ENCODE peak calls at places on chromosomes 12 and 14, in four cellular contexts. C, S, F and V are unnamed samples.

GRCh38 chr12:4794503-4794902 is 74.3 kb downstream of the GALNT8 start:
- DNase-seq in C (no peak), S (no peak), F (no peak), V (no peak)

GRCh38 chr14:81710232-81710845 is 176.7 kb upstream of the SEL1L start:
- DNase-seq in C (peak), S (no peak), F (no peak), V (no peak)

GRCh38 chr12:75641031-75641780 is 129.8 kb upstream of the KRR1 start:
- DNase-seq in C (no peak), S (no peak), F (peak), V (no peak)

GRCh38 chr14:59347511-59347900 is 117.7 kb downstream of the GPR135 start:
- DNase-seq in C (no peak), S (no peak), F (no peak), V (no peak)

GRCh38 chr12:40099423-40099853 is 6.4 kb downstream of the SLC2A13 start:
- DNase-seq in C (no peak), S (no peak), F (no peak), V (no peak)

GRCh38 chr12:123546281-123546680 is 12.8 kb upstream of the RILPL1 start:
- DNase-seq in C (no peak), S (no peak), F (peak), V (no peak)

GRCh38 chr12:104381721-104382480 is 74.8 kb upstream of the CHST11 start:
- DNase-seq in C (peak), S (peak), F (peak), V (peak)

GRCh38 chr12:4307593-4308333 is 13.2 kb upstream of the TIGAR start:
- DNase-seq in C (peak), S (peak), F (peak), V (peak)

GRCh38 chr14:104819361-104819771 is 18.5 kb downstream of the ZBTB42 start:
- DNase-seq in C (no peak), S (no peak), F (no peak), V (no peak)

GRCh38 chr14:67221248-67221981 is 19.8 kb upstream of the PALS1 start:
- DNase-seq in C (no peak), S (no peak), F (peak), V (no peak)

GRCh38 chr14:55103005-55103640 is 25.9 kb upstream of the LGALS3 start:
- DNase-seq in C (peak), S (peak), F (peak), V (peak)

GRCh38 chr12:54337854-54338650 is 13.1 kb downstream of the COPZ1 start:
- DNase-seq in C (no peak), S (no peak), F (no peak), V (no peak)

GRCh38 chr12:95218852-95219171 is 1.2 kb downstream of the VEZT start:
- DNase-seq in C (peak), S (no peak), F (no peak), V (no peak)

GRCh38 chr12:29316772-29317171 is 64.2 kb downstream of the ERGIC2 start:
- DNase-seq in C (peak), S (no peak), F (peak), V (peak)

GRCh38 chr14:50475460-50475859 is 56.9 kb downstream of the MAP4K5 start:
- DNase-seq in C (no peak), S (no peak), F (peak), V (no peak)

GRCh38 chr12:61525331-61525730 is 734.9 kb upstream of the USP15 start:
- DNase-seq in C (no peak), S (no peak), F (no peak), V (no peak)

GRCh38 chr12:63294327-63294632 is 143.3 kb upstream of the AVPR1A start:
- DNase-seq in C (no peak), S (no peak), F (peak), V (no peak)

GRCh38 chr12:110699591-110700445 is 10.9 kb upstream of the HVCN1 start:
- DNase-seq in C (peak), S (no peak), F (no peak), V (no peak)

GRCh38 chr12:51672334-51672733 is 81.3 kb downstream of the SCN8A start:
- DNase-seq in C (no peak), S (no peak), F (no peak), V (no peak)

GRCh38 chr14:39369029-39369428 is 63.2 kb downstream of the FBXO33 start:
- DNase-seq in C (no peak), S (no peak), F (no peak), V (no peak)

GRCh38 chr12:5064913-5065490 is 21.3 kb downstream of the KCNA5 start:
- DNase-seq in C (no peak), S (no peak), F (no peak), V (no peak)

GRCh38 chr14:74682169-74682952 is 30.5 kb downstream of the AREL1 start:
- DNase-seq in C (no peak), S (no peak), F (no peak), V (no peak)

GRCh38 chr12:121812320-121812871 is 8.6 kb downstream of the SETD1B start:
- DNase-seq in C (peak), S (peak), F (peak), V (peak)

GRCh38 chr12:2183556-2184541 is 131.1 kb downstream of the CACNA1C start:
- DNase-seq in C (no peak), S (peak), F (peak), V (no peak)

GRCh38 chr14:31895206-31895605 is 181.9 kb upstream of the ARHGAP5 start:
- DNase-seq in C (no peak), S (no peak), F (peak), V (no peak)

GRCh38 chr12:49357099-49357678 is 10.1 kb upstream of the SPATS2 start:
- DNase-seq in C (no peak), S (no peak), F (peak), V (no peak)

GRCh38 chr12:5437122-5437521 is 5.2 kb downstream of the NTF3 start:
- DNase-seq in C (no peak), S (no peak), F (no peak), V (no peak)

GRCh38 chr12:19707948-19708409 is 268.7 kb downstream of the AEBP2 start:
- DNase-seq in C (no peak), S (no peak), F (peak), V (no peak)

GRCh38 chr14:24085215-24085614 is 8.9 kb upstream of the PCK2 start:
- DNase-seq in C (no peak), S (no peak), F (no peak), V (no peak)

GRCh38 chr12:52335598-52336262 is 14.5 kb upstream of the KRT83 start:
- DNase-seq in C (no peak), S (no peak), F (no peak), V (no peak)

GRCh38 chr12:2052861-2053674 is at the start of gene CACNA1C:
- DNase-seq in C (peak), S (peak), F (peak), V (peak)

GRCh38 chr12:100186071-100186470 is 14.5 kb upstream of the ACTR6 start:
- DNase-seq in C (no peak), S (no peak), F (no peak), V (no peak)

DNA sequence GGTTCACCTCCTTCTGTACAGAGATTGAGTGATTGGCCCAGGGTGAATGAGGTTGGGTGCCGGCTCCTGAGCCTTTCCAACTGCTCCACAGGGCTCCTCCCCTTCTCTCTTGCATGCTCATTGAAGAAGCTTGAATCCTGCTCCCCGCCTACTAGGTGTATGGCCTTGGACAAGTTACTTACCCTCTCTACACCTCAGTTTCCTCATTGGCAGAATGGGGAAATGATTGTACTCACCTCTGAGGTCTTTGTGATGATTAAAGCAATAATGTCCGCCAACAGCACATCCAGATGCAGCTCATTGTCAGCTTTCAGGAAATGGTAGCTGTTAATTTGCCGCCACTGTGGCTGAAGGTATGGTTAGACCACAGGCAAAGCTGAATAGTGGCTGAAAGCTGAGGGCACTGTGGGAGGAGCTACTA is 174.1 kb downstream of the CRADD start:
- DNase-seq in C (no peak), S (no peak), F (no peak), V (no peak)
- H3K4me3 ChIP-seq in C (no peak), S (no peak), F (no peak), V (no peak)

DNA sequence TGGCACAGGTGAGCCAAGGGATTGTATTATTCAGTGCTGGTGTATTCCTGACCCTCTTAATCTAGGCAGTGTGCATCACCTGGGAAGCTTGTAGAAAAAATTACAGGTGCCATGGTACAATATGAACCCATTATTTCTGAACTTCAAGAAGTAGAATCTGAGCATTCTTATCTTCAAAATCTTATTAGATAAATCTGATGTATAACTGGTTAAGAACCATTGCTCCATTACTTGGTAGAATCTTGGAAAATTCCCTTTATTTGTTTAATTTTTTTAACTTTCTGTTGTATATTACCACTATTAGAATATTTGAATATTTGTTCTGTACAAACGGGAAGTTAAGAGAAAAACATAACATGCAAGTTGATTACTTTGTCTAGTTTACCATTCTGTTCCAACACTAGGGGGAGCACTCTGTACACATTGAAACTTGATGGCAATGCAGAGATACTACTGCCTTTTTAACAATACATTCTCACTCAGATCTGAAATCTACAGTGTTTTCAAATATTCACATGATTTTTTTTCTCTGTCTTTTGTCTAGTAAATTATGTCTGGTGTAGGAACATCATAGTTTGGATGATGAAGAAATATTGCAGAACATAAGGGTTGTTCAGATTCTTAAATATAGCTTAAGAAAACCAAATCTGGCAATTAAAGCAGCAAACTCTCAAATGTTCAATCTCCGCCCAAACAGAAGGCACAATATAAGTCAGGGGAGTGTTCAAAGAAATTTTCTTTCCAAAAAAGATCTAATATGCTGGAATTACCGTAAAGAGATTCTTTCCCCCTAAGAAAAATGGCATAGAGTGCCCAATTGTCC is 196.6 kb downstream of the PCNX1 start:
- DNase-seq in C (peak), S (no peak), F (peak), V (no peak)
- H3K4me3 ChIP-seq in C (no peak), S (no peak), F (no peak), V (no peak)

DNA sequence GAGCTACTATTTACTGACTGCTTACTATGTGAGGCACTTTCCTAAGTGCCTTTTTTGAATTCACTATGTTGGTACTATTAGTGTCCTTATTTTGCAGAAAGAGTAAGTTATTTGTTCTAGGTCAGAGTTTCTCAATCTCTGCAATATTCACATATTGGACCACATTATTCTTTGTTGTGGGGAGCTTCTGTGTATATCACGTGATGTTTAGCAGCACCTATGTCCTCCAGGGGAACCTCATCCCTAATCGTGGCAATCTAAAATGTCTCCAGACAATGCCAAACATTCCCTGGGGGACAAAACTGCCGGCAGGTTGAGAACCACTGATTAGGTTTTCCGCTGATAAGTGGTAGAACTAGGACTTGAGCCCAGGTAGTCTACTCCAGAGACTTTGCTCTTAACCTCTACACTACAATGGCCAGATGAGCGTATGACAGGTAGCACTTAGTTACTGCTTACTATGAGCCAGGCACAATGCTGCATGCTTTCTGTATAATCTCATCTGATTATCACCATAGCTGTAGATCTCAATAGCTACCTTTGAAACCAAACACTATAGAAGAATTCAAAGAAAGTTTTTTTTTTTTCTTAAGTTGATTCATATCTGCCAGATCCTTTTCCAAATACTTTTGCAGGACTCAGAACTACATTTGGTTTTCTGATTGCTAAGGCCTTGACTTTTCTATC is 38.9 kb downstream of the NELL2 start:
- DNase-seq in C (no peak), S (no peak), F (no peak), V (no peak)
- H3K4me3 ChIP-seq in C (no peak), S (no peak), F (no peak), V (no peak)

GRCh38 chr12:23952071-23952470 is 2.6 kb upstream of the SOX5 start:
- DNase-seq in C (no peak), S (no peak), F (no peak), V (no peak)

GRCh38 chr12:23947395-23947794 is 2.1 kb downstream of the SOX5 start:
- DNase-seq in C (no peak), S (no peak), F (no peak), V (no peak)

GRCh38 chr12:23949212-23950010 is at the start of gene SOX5:
- DNase-seq in C (peak), S (no peak), F (no peak), V (peak)

GRCh38 chr12:23950775-23951391 is 1.4 kb upstream of the SOX5 start:
- DNase-seq in C (peak), S (no peak), F (no peak), V (no peak)

GRCh38 chr12:23950011-23950774 is 723 bp upstream of the SOX5 start:
- DNase-seq in C (peak), S (no peak), F (no peak), V (no peak)
- H3K4me3 ChIP-seq in C (peak), S (peak), F (peak), V (peak)

DNA sequence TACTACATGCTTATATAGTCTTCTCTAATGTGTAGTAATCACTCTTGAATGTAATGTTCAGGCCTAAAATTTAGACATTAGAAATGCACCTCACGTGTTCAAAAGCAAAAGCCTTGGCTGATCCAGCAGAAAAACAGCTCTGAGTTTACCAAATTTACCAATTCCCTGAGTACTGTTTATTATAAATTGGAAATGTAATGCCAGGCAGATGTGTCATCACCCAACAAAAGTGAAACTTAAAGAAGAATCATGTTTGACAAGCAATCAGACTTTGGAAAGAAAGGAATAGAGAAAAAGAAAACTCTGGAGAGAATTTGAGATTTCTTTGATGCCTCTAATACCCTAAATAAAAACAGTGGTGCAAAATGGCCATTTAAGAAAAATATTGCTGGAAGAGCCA is 26.5 kb upstream of the STRAP start:
- DNase-seq in C (no peak), S (no peak), F (no peak), V (no peak)
- H3K4me3 ChIP-seq in C (no peak), S (no peak), F (no peak), V (no peak)

GRCh38 chr12:57888407-57889157 is 42.1 kb upstream of the CTDSP2 start:
- DNase-seq in C (no peak), S (no peak), F (no peak), V (peak)
- H3K4me3 ChIP-seq in C (no peak), S (no peak), F (peak), V (peak)

GRCh38 chr12:90829044-90829443 is 125.9 kb downstream of the CCER1 start:
- DNase-seq in C (no peak), S (no peak), F (no peak), V (no peak)
- H3K4me3 ChIP-seq in C (no peak), S (no peak), F (no peak), V (no peak)

GRCh38 chr12:6541371-6542165 is 7.3 kb downstream of the GAPDH start:
- DNase-seq in C (no peak), S (no peak), F (no peak), V (no peak)

GRCh38 chr12:6538420-6539275 is 4.3 kb downstream of the GAPDH start:
- DNase-seq in C (no peak), S (no peak), F (peak), V (no peak)

GRCh38 chr12:6539276-6540134 is 5.2 kb downstream of the GAPDH start:
- DNase-seq in C (no peak), S (no peak), F (peak), V (peak)

GRCh38 chr12:6542209-6543009 is 8.1 kb downstream of the GAPDH start:
- DNase-seq in C (no peak), S (no peak), F (no peak), V (no peak)

DNA sequence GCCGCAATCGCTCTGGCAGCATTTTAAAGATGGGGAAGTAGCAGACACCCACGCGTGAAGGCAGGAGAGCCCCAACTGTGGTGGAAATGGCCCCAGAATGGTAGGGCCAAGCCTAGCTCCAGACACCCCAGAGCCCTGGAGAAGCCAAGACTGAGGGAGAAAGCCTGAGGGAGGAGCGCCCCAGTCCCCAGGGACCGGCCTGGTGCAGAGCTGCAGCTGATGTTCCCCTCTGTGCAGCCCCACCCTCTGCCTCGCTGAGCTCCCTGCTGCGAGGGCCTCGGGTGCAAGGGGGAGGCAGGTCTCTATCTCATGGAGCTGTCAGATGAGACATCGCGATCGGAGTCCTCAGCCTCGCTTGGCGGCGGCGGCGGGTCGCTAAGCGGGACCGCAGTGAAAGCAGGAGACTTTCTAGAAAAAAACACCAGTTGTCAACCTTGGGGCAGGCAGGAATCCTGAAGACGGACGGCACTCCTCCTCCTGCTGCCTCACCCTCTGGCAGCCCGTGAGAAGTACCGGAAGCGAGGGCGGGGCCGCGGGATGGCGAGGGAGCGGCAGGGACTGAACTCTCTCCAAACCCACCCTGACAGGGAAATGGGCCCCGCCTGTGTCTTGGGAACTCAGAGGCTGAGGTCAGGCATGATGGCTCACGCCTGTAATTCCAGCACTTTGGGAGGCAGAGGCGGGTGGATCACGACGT is 6.0 kb downstream of the GAPDH start:
- DNase-seq in C (peak), S (peak), F (peak), V (peak)
- H3K4me3 ChIP-seq in C (no peak), S (no peak), F (no peak), V (peak)

GRCh38 chr12:7439579-7440505 is 4.1 kb downstream of the CD163L1 start:
- DNase-seq in C (peak), S (no peak), F (peak), V (peak)
- H3K4me3 ChIP-seq in C (peak), S (no peak), F (peak), V (peak)

GRCh38 chr14:80606347-80606772 is 335.2 kb downstream of the CEP128 start:
- DNase-seq in C (no peak), S (no peak), F (no peak), V (no peak)

GRCh38 chr14:80607430-80608200 is 333.9 kb downstream of the CEP128 start:
- DNase-seq in C (peak), S (no peak), F (no peak), V (no peak)

GRCh38 chr14:80602931-80603330 is 338.6 kb downstream of the CEP128 start:
- DNase-seq in C (no peak), S (no peak), F (no peak), V (no peak)

GRCh38 chr14:80608563-80608962 is 333.0 kb downstream of the CEP128 start:
- DNase-seq in C (no peak), S (no peak), F (no peak), V (no peak)

DNA sequence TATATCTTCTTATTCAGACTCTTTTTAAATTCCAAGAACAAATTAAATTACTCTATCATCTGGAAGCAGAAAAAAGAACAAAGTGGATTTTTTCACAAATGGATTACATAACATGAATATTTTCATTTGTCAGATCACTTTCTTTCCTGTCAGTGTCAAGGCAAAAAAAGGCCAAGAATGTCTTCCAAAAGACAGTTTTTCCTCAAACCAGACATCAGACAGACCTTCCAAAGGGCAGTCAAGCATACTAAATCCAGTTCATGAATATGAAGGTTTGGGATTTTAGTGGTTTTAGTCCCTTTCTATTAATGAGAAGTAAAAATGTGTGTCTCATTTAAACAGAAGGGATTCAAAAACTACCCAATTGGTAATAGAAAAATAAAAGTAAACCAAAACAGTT is 336.0 kb downstream of the CEP128 start:
- DNase-seq in C (no peak), S (no peak), F (no peak), V (no peak)
- H3K4me3 ChIP-seq in C (no peak), S (no peak), F (no peak), V (no peak)